ENCODE peak calls at places on chromosomes 13 and 19, in nine cellular contexts. P is tibial nerve; C is stimulated activated naive CD8-positive, alpha-beta T cell treated with anti-CD3 and anti-CD28 coated beads, Interleukin-15, Interleukin-2, amounts not matched to agents 100 U/mL and 50 U/mL, for 24 hours; A is colonic mucosa; N is Peyer's patch; I is kidney glomerular epithelial cell; D is anterior cingulate cortex; V is GM03348; W is AG08396. Q is an unnamed sample.

GRCh38 chr13:109874921-109875454 is 88.6 kb upstream of the IRS2 start:
- DNase-seq in P (no peak), C (no peak), A (no peak), N (no peak), I (peak), D (no peak), V (peak), W (peak), Q (no peak)

GRCh38 chr19:12527034-12527836 is 24.0 kb downstream of the ZNF564 start:
- DNase-seq in P (no peak), C (no peak), A (no peak), N (no peak), I (no peak), D (no peak), V (no peak), W (no peak), Q (no peak)

GRCh38 chr19:49930483-49931011 is 1.2 kb upstream of the NUP62 start:
- DNase-seq in P (no peak), C (no peak), A (peak), N (no peak), I (no peak), D (no peak), V (peak), W (no peak), Q (no peak)

GRCh38 chr19:43674630-43674982 is 4.6 kb upstream of the PLAUR start:
- DNase-seq in P (no peak), C (no peak), A (no peak), N (no peak), I (no peak), D (no peak), V (peak), W (no peak), Q (no peak)

GRCh38 chr19:53237114-53237777 is 17.4 kb downstream of the ZNF677 start:
- DNase-seq in P (no peak), C (no peak), A (no peak), N (no peak), I (no peak), D (no peak), V (no peak), W (no peak), Q (no peak)

GRCh38 chr19:43700368-43701015 is 15.4 kb upstream of the IRGC start:
- DNase-seq in P (peak), C (peak), A (peak), N (no peak), I (no peak), D (peak), V (peak), W (peak), Q (peak)

GRCh38 chr13:38395505-38395803 is 45.8 kb downstream of the UFM1 start:
- DNase-seq in P (no peak), C (no peak), A (no peak), N (no peak), I (no peak), D (no peak), V (no peak), W (no peak), Q (no peak)

GRCh38 chr19:3073159-3073563 is 10.9 kb upstream of the TLE5 start:
- DNase-seq in P (no peak), C (no peak), A (peak), N (no peak), I (no peak), D (no peak), V (peak), W (peak), Q (no peak)

GRCh38 chr13:75050419-75051066 is 431.4 kb downstream of the TBC1D4 start:
- DNase-seq in P (no peak), C (no peak), A (no peak), N (no peak), I (peak), D (no peak), V (peak), W (no peak), Q (peak)

GRCh38 chr13:94419304-94419943 is 60.1 kb downstream of the DCT start:
- DNase-seq in P (no peak), C (peak), A (no peak), N (no peak), I (no peak), D (no peak), V (peak), W (peak), Q (no peak)

GRCh38 chr13:99821741-99822140 is 149.8 kb downstream of the ZIC5 start:
- DNase-seq in P (no peak), C (no peak), A (no peak), N (no peak), I (no peak), D (no peak), V (no peak), W (no peak), Q (no peak)

Q was measured in AG04449.